ENCODE peak calls at places on chromosomes 6 and 20, in five cellular contexts. H, F, A, Y and W are unnamed samples.

GRCh38 chr6:166989427-166990034 is 9.7 kb upstream of the CEP43 start:
- DNase-seq in A (no peak), F (no peak), H (peak), Y (peak), W (no peak)

GRCh38 chr20:46399401-46399800 is 7.0 kb downstream of the ELMO2 start:
- DNase-seq in Y (no peak), F (no peak), A (no peak), H (no peak), W (no peak)

GRCh38 chr6:85756982-85757381 is 114.3 kb upstream of the SYNCRIP start:
- DNase-seq in A (no peak), Y (no peak), H (peak), F (no peak), W (no peak)

GRCh38 chr6:88702956-88703556 is 260.4 kb downstream of the RNGTT start:
- DNase-seq in A (no peak), Y (no peak), F (no peak), H (no peak), W (no peak)

GRCh38 chr6:79416931-79417330 is 120.3 kb downstream of the LCA5 start:
- DNase-seq in H (peak), F (no peak), Y (no peak), A (no peak), W (no peak)

GRCh38 chr20:44730441-44730840 is 15.2 kb upstream of the KCNK15 start:
- DNase-seq in H (no peak), A (no peak), Y (no peak), F (no peak), W (no peak)

GRCh38 chr6:119100115-119100514 is 21.7 kb upstream of the FAM184A start:
- DNase-seq in Y (no peak), H (no peak), A (no peak), F (no peak), W (no peak)

GRCh38 chr6:165231581-165232276 is 77.7 kb downstream of the C6orf118 start:
- DNase-seq in Y (peak), A (no peak), F (no peak), H (peak), W (no peak)

GRCh38 chr6:111263837-111264236 is 176.5 kb downstream of the SLC16A10 start:
- DNase-seq in A (no peak), H (peak), F (no peak), Y (no peak), W (no peak)

GRCh38 chr20:62159835-62160234 is 16.3 kb downstream of the SS18L1 start:
- DNase-seq in F (no peak), H (no peak), Y (no peak), A (peak), W (no peak)

GRCh38 chr20:3697588-3698235 is 14.7 kb downstream of the SIGLEC1 start:
- DNase-seq in Y (no peak), H (no peak), F (no peak), A (no peak), W (no peak)

GRCh38 chr20:6081236-6081635 is 27.4 kb upstream of the LRRN4 start:
- DNase-seq in H (no peak), Y (no peak), F (no peak), A (no peak), W (no peak)

GRCh38 chr6:152189736-152190135 is 382.3 kb downstream of the ESR1 start:
- DNase-seq in Y (no peak), F (no peak), H (no peak), A (no peak), W (no peak)

GRCh38 chr6:72798196-72798595 is 176.3 kb downstream of the KCNQ5 start:
- DNase-seq in H (no peak), A (no peak), F (no peak), Y (no peak), W (no peak)

GRCh38 chr6:136723780-136724179 is 68.5 kb downstream of the MAP3K5 start:
- DNase-seq in H (peak), Y (no peak), F (no peak), A (no peak), W (no peak)

GRCh38 chr6:90468859-90469258 is 118.0 kb downstream of the MAP3K7 start:
- DNase-seq in H (peak), F (no peak), Y (no peak), A (no peak), W (no peak)

GRCh38 chr6:27500177-27500576 is 27.3 kb upstream of the ZNF184 start:
- DNase-seq in A (no peak), H (no peak), Y (no peak), F (no peak), W (no peak)

GRCh38 chr6:169317441-169318202 is 64.0 kb upstream of the THBS2 start:
- DNase-seq in A (peak), Y (no peak), F (no peak), H (no peak), W (no peak)

GRCh38 chr20:40255368-40255767 is 433.7 kb downstream of the MAFB start:
- DNase-seq in Y (no peak), A (no peak), H (no peak), F (no peak), W (no peak)

GRCh38 chr6:136717297-136717990 is 74.8 kb downstream of the MAP3K5 start:
- DNase-seq in A (no peak), H (peak), Y (no peak), F (no peak), W (no peak)

GRCh38 chr6:11810039-11810541 is 31.5 kb upstream of the ADTRP start:
- DNase-seq in F (peak), H (peak), Y (no peak), A (no peak), W (peak)

GRCh38 chr6:16464045-16464444 is 225.7 kb downstream of the GMPR start:
- DNase-seq in H (no peak), A (no peak), Y (no peak), F (no peak), W (no peak)

GRCh38 chr6:63787021-63787420 is 151.4 kb downstream of the PHF3 start:
- DNase-seq in F (no peak), A (no peak), Y (no peak), H (no peak), W (no peak)

GRCh38 chr6:41733707-41734665 is 1.4 kb downstream of the TFEB start:
- DNase-seq in A (peak), Y (peak), F (peak), H (no peak), W (peak)

GRCh38 chr6:150753404-150754184 is 111.9 kb upstream of the MTHFD1L start:
- DNase-seq in F (no peak), A (no peak), H (no peak), Y (no peak), W (no peak)

GRCh38 chr20:13297105-13297899 is 76.2 kb downstream of the ISM1 start:
- DNase-seq in H (no peak), A (no peak), Y (no peak), F (no peak), W (no peak)

GRCh38 chr6:118650500-118651281 is 700 bp downstream of the CEP85L start:
- DNase-seq in H (peak), A (peak), Y (peak), F (peak), W (peak)

GRCh38 chr20:60100780-60101179 is 142.6 kb downstream of the CDH26 start:
- DNase-seq in F (no peak), Y (no peak), H (no peak), A (no peak), W (no peak)

GRCh38 chr6:28053584-28053983 is 26.8 kb upstream of the ZNF165 start:
- DNase-seq in Y (no peak), F (no peak), H (no peak), A (no peak), W (no peak)

GRCh38 chr20:19783966-19784401 is 25.9 kb downstream of the RIN2 start:
- DNase-seq in A (no peak), Y (no peak), F (no peak), H (no peak), W (peak)

GRCh38 chr6:54060286-54060685 is 51.0 kb upstream of the MLIP start:
- DNase-seq in A (no peak), F (no peak), H (peak), Y (no peak), W (no peak)

GRCh38 chr6:92820531-92820930 is 598.8 kb downstream of the EPHA7 start:
- DNase-seq in H (no peak), F (no peak), A (no peak), Y (no peak), W (no peak)

GRCh38 chr20:31835977-31836852 is 9.2 kb downstream of the FOXS1 start:
- DNase-seq in Y (no peak), F (peak), A (peak), H (peak), W (peak)

GRCh38 chr6:139066080-139066479 is 37.5 kb downstream of the ABRACL start:
- DNase-seq in Y (no peak), H (no peak), F (no peak), A (no peak), W (no peak)

GRCh38 chr6:46465294-46466165 is 25.7 kb downstream of the RCAN2 start:
- DNase-seq in A (no peak), F (no peak), Y (no peak), H (no peak), W (no peak)

GRCh38 chr6:157838718-157839430 is 15.8 kb downstream of the SNX9 start:
- DNase-seq in H (no peak), A (no peak), Y (no peak), F (no peak), W (no peak)

GRCh38 chr6:77092971-77093370 is 370.3 kb downstream of the HTR1B start:
- DNase-seq in H (no peak), Y (no peak), F (no peak), A (no peak), W (no peak)

GRCh38 chr20:44389871-44390270 is 34.4 kb downstream of the HNF4A start:
- DNase-seq in A (no peak), Y (no peak), H (no peak), F (no peak), W (no peak)

GRCh38 chr20:59422911-59423520 is 122.6 kb downstream of the EDN3 start:
- DNase-seq in Y (no peak), H (no peak), F (no peak), A (no peak), W (peak)